ENCODE peak calls at places on chromosomes 6 and 20, in five cellular contexts. One of them, this sample, is unnamed.
A peak's percentile ranks its signal among the peaks of the same experiment; 100 is the strongest.

GRCh38 chr6:8069887-8070286 is 5.7 kb upstream of the BLOC1S5 start:
- DNase-seq in NCI-H1105: no peak
- DNase-seq in activated CD4-positive, alpha-beta T cell treated with anti-CD3 and anti-CD28 coated beads for 48 hours: no peak
- DNase-seq in GM20000: no peak
- DNase-seq in Karpas-422: no peak
- DNase-seq in this sample: no peak

GRCh38 chr20:63422653-63423052 is 49.8 kb downstream of the KCNQ2 start:
- DNase-seq in Karpas-422: no peak
- DNase-seq in activated CD4-positive, alpha-beta T cell treated with anti-CD3 and anti-CD28 coated beads for 48 hours: no peak
- DNase-seq in NCI-H1105: no peak
- DNase-seq in GM20000: no peak
- DNase-seq in this sample: no peak

GRCh38 chr6:95795927-95796326 is 218.6 kb downstream of the MANEA start:
- DNase-seq in NCI-H1105: no peak
- DNase-seq in GM20000: no peak
- DNase-seq in Karpas-422: no peak
- DNase-seq in activated CD4-positive, alpha-beta T cell treated with anti-CD3 and anti-CD28 coated beads for 48 hours: no peak
- DNase-seq in this sample: no peak

GRCh38 chr20:37020636-37021035 is 69.1 kb upstream of the SAMHD1 start:
- DNase-seq in Karpas-422: no peak
- DNase-seq in GM20000: no peak
- DNase-seq in activated CD4-positive, alpha-beta T cell treated with anti-CD3 and anti-CD28 coated beads for 48 hours: no peak
- DNase-seq in NCI-H1105: no peak
- DNase-seq in this sample: no peak

GRCh38 chr6:36956111-36956820 is 1.7 kb downstream of the PI16 start:
- DNase-seq in Karpas-422: no peak
- DNase-seq in NCI-H1105: no peak
- DNase-seq in activated CD4-positive, alpha-beta T cell treated with anti-CD3 and anti-CD28 coated beads for 48 hours: no peak
- DNase-seq in GM20000: no peak
- DNase-seq in this sample: no peak

GRCh38 chr6:117267766-117268534 is 2.6 kb downstream of the VGLL2 start:
- DNase-seq in NCI-H1105: no peak
- DNase-seq in GM20000: peak; percentile 36
- DNase-seq in Karpas-422: peak; percentile 54
- DNase-seq in activated CD4-positive, alpha-beta T cell treated with anti-CD3 and anti-CD28 coated beads for 48 hours: no peak
- DNase-seq in this sample: no peak

GRCh38 chr6:68975064-68975463 is 340.0 kb downstream of the ADGRB3 start:
- DNase-seq in activated CD4-positive, alpha-beta T cell treated with anti-CD3 and anti-CD28 coated beads for 48 hours: no peak
- DNase-seq in GM20000: no peak
- DNase-seq in Karpas-422: peak; percentile 41
- DNase-seq in NCI-H1105: no peak
- DNase-seq in this sample: no peak

GRCh38 chr6:138107752-138108592 is 753 bp upstream of the PERP start:
- DNase-seq in activated CD4-positive, alpha-beta T cell treated with anti-CD3 and anti-CD28 coated beads for 48 hours: peak; percentile 26
- DNase-seq in NCI-H1105: peak; percentile 59
- DNase-seq in Karpas-422: no peak
- DNase-seq in GM20000: peak; percentile 52
- DNase-seq in this sample: peak; percentile 64

GRCh38 chr20:17841751-17842191 is 126.8 kb downstream of the SNX5 start:
- DNase-seq in NCI-H1105: no peak
- DNase-seq in GM20000: no peak
- DNase-seq in activated CD4-positive, alpha-beta T cell treated with anti-CD3 and anti-CD28 coated beads for 48 hours: no peak
- DNase-seq in Karpas-422: no peak
- DNase-seq in this sample: no peak

GRCh38 chr6:44956426-44956825 is 371.7 kb upstream of the RUNX2 start:
- DNase-seq in activated CD4-positive, alpha-beta T cell treated with anti-CD3 and anti-CD28 coated beads for 48 hours: no peak
- DNase-seq in GM20000: no peak
- DNase-seq in NCI-H1105: no peak
- DNase-seq in Karpas-422: no peak
- DNase-seq in this sample: no peak

GRCh38 chr6:20661721-20662120 is 127.5 kb downstream of the CDKAL1 start:
- DNase-seq in NCI-H1105: peak; percentile 94
- DNase-seq in activated CD4-positive, alpha-beta T cell treated with anti-CD3 and anti-CD28 coated beads for 48 hours: no peak
- DNase-seq in GM20000: no peak
- DNase-seq in Karpas-422: no peak
- DNase-seq in this sample: peak; percentile 64

GRCh38 chr20:34703573-34704176 is 469 bp upstream of the TP53INP2 start:
- DNase-seq in Karpas-422: peak; percentile 59
- DNase-seq in activated CD4-positive, alpha-beta T cell treated with anti-CD3 and anti-CD28 coated beads for 48 hours: no peak
- DNase-seq in NCI-H1105: no peak
- DNase-seq in GM20000: no peak
- DNase-seq in this sample: peak; percentile 30

GRCh38 chr6:27553123-27553904 is 80.4 kb upstream of the ZNF184 start:
- DNase-seq in activated CD4-positive, alpha-beta T cell treated with anti-CD3 and anti-CD28 coated beads for 48 hours: peak; percentile 75
- DNase-seq in GM20000: peak; percentile 58
- DNase-seq in NCI-H1105: peak; percentile 81
- DNase-seq in Karpas-422: peak; percentile 80
- DNase-seq in this sample: peak; percentile 34

This sample was measured in NCI-H774.